ENCODE peak calls at places on chromosomes 12 and 14, in ten cellular contexts. X is cardiac muscle cell; D is CD8-positive, alpha-beta T cell; I is colonic mucosa; J is foreskin keratinocyte; S is heart right ventricle; R is spleen; H is iPS DF 6.9; O is aorta; P is CD8-positive, alpha-beta memory T cell. A is an unnamed sample.

GRCh38 chr14:31937730-31938346 is 139.3 kb upstream of the ARHGAP5 start:
- DNase-seq in X (no peak), D (no peak), I (peak; percentile 63), J (peak; percentile 93), S (peak; percentile 55), R (no peak), H (no peak), O (peak; percentile 77), P (no peak), A (no peak)

GRCh38 chr12:113506867-113507266 is 35.2 kb upstream of the LHX5 start:
- DNase-seq in X (no peak), D (no peak), I (no peak), J (no peak), S (no peak), R (no peak), H (no peak), O (no peak), P (no peak), A (no peak)

GRCh38 chr14:57656853-57657252 is 163.2 kb upstream of the CCDC198 start:
- DNase-seq in X (no peak), D (no peak), I (no peak), J (peak; percentile 66), S (no peak), R (no peak), H (no peak), O (no peak), P (no peak), A (no peak)

GRCh38 chr14:78253986-78254385 is 83.8 kb downstream of the NRXN3 start:
- DNase-seq in X (no peak), D (no peak), I (no peak), J (peak; percentile 78), S (no peak), R (no peak), H (no peak), O (no peak), P (no peak), A (no peak)

GRCh38 chr12:44780221-44780770 is 95.8 kb downstream of the NELL2 start:
- DNase-seq in X (no peak), D (no peak), I (no peak), J (no peak), S (no peak), R (no peak), H (no peak), O (no peak), P (no peak), A (no peak)

GRCh38 chr12:67758119-67758873 is 109.8 kb downstream of the DYRK2 start:
- DNase-seq in X (no peak), D (no peak), I (no peak), J (no peak), S (no peak), R (peak; percentile 77), H (no peak), O (no peak), P (no peak), A (peak; percentile 85)

GRCh38 chr14:68730811-68731425 is 61.9 kb downstream of the ZFP36L1 start:
- DNase-seq in X (no peak), D (no peak), I (no peak), J (no peak), S (no peak), R (no peak), H (no peak), O (no peak), P (no peak), A (no peak)

GRCh38 chr14:100263141-100263540 is 24.2 kb downstream of the YY1 start:
- DNase-seq in X (no peak), D (no peak), I (no peak), J (no peak), S (no peak), R (no peak), H (no peak), O (no peak), P (no peak), A (no peak)

GRCh38 chr12:24931666-24932405 is 17.1 kb downstream of the BCAT1 start:
- DNase-seq in X (no peak), D (no peak), I (no peak), J (no peak), S (no peak), R (no peak), H (no peak), O (no peak), P (no peak), A (no peak)

GRCh38 chr14:91417134-91417982 is at the start of gene CCDC88C:
- DNase-seq in X (peak; percentile 61), D (peak; percentile 86), I (peak; percentile 80), J (no peak), S (peak; percentile 46), R (peak; percentile 96), H (no peak), O (peak; percentile 63), P (peak; percentile 80), A (peak; percentile 61)

GRCh38 chr12:77767756-77768343 is 62.8 kb upstream of the NAV3 start:
- DNase-seq in X (no peak), D (no peak), I (no peak), J (no peak), S (no peak), R (no peak), H (no peak), O (no peak), P (no peak), A (no peak)

GRCh38 chr14:32709072-32709471 is 229.6 kb upstream of the NPAS3 start:
- DNase-seq in X (no peak), D (no peak), I (no peak), J (no peak), S (peak; percentile 62), R (no peak), H (no peak), O (peak; percentile 49), P (no peak), A (no peak)

GRCh38 chr12:65922077-65922476 is 97.8 kb downstream of the HMGA2 start:
- DNase-seq in X (no peak), D (no peak), I (no peak), J (no peak), S (no peak), R (no peak), H (no peak), O (no peak), P (no peak), A (no peak)

GRCh38 chr12:48980953-48981756 is 3.0 kb downstream of the WNT1 start:
- DNase-seq in X (no peak), D (peak; percentile 73), I (no peak), J (no peak), S (no peak), R (no peak), H (no peak), O (peak; percentile 60), P (peak; percentile 67), A (no peak)

GRCh38 chr12:6432991-6433390 is 11.8 kb upstream of the CD27 start:
- DNase-seq in X (no peak), D (no peak), I (no peak), J (no peak), S (no peak), R (no peak), H (no peak), O (no peak), P (peak; percentile 37), A (no peak)
- H3K27ac ChIP-seq in X (no peak overlapping the region), D (no peak overlapping the region), I (no peak overlapping the region), J (no peak overlapping the region), S (no peak overlapping the region), R (no peak overlapping the region), H (no peak overlapping the region), O (no peak overlapping the region), P (no peak overlapping the region), A (no peak overlapping the region)

DNA sequence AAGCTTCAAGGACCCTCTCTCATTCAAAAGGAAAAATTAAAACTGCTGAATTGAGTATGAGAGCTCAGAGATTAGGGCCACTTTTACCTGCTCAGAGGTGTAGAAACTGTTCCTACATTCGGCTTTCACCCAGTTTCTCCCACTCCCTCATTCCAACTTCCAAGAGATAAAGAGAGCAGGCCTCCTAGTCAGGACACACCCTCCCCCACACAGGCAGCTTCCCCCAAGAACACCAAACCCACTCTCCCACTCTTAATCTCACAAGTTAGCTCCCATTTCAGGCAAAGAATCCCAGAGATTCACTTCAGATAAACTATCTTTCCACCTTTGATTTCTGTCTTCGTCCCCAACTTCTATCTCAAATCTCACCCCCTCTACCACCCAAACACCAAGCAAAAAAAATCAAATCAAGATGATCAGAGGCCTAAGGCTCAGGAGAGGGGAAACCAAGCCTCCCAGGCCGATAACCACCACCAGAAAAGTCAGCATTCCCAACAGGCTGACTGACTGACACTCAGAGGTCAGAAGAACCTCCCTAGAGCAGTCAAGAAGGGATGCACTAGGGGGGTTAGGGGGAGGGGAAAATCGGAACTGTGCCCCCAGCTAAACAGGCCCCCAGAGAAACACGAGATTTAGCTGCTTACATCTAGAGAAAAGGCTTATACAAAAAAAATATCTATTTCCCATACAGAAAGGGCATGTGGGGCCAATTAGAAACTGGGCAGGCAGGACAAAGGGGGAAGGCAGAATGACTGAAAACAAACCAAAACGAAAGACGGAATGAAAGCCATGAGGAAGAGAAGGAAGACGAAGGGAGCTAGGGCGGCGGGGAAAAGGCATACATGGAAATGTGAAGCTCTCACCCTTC is 13.2 kb upstream of the CDH24 start:
- DNase-seq in X (peak; percentile 19), D (no peak), I (peak; percentile 15), J (no peak), S (no peak), R (no peak), H (no peak), O (no peak), P (no peak), A (no peak)
- H3K27ac ChIP-seq in X (peak overlapping the region; percentile 90), D (peak overlapping the region; percentile 61), I (peak overlapping the region; percentile 72), J (peak overlapping the region; percentile 91), S (no peak overlapping the region), R (peak overlapping the region; percentile 60), H (no peak overlapping the region), O (no peak overlapping the region), P (peak overlapping the region; percentile 76), A (no peak overlapping the region)

GRCh38 chr14:59253527-59253926 is 65.1 kb downstream of the DAAM1 start:
- DNase-seq in X (no peak), D (no peak), I (no peak), J (no peak), S (no peak), R (no peak), H (no peak), O (no peak), P (no peak), A (no peak)
- H3K27ac ChIP-seq in X (peak overlapping the region; percentile 97), D (no peak overlapping the region), I (no peak overlapping the region), J (no peak overlapping the region), S (no peak overlapping the region), R (no peak overlapping the region), H (no peak overlapping the region), O (peak overlapping the region; percentile 58), P (no peak overlapping the region), A (no peak overlapping the region)

GRCh38 chr12:13610280-13610679 is 371.1 kb downstream of the GRIN2B start:
- DNase-seq in X (no peak), D (no peak), I (no peak), J (no peak), S (no peak), R (no peak), H (no peak), O (no peak), P (no peak), A (no peak)

GRCh38 chr12:13609874-13610273 is 371.5 kb downstream of the GRIN2B start:
- DNase-seq in X (no peak), D (no peak), I (no peak), J (no peak), S (no peak), R (no peak), H (no peak), O (no peak), P (no peak), A (no peak)

DNA sequence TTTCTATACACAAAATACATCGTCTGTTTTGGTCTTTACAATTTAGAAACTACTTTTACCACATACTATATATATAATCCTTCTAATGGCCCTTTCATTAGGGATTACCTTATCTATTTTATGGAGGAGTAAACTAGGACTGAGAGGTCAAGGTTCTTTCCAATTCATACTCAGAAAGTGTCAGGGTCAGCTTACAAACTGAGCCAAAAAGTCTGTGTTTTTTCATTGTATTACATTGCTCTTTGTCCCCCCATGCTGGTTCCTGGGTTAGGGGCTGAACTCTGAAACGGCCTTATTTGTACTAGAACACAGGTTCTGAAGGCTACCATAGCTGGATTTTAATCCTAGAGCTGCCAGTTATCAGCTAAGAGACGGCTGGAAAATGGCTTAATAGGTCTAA is 368.1 kb downstream of the GRIN2B start:
- DNase-seq in X (no peak), D (no peak), I (no peak), J (no peak), S (no peak), R (no peak), H (no peak), O (no peak), P (no peak), A (no peak)
- H3K27ac ChIP-seq in X (no peak overlapping the region), D (no peak overlapping the region), I (no peak overlapping the region), J (no peak overlapping the region), S (no peak overlapping the region), R (no peak overlapping the region), H (no peak overlapping the region), O (no peak overlapping the region), P (no peak overlapping the region), A (no peak overlapping the region)